ENCODE peak calls at places on chromosomes 5 and 9, in four cellular contexts. V is tibial nerve, M is PC-3, N is left ventricle myocardium inferior. L is an unnamed sample. For H3K9me3, the result is how much of the 10 kb centered on the place peaks cover.

GRCh38 chr5:145681686-145682085 is 153.5 kb downstream of the PRELID2 start:
- DNase-seq in V (peak), N (no peak), M (peak), L (peak)

GRCh38 chr9:21455320-21455719 is 15.1 kb downstream of the IFNA1 start:
- DNase-seq in M (peak), V (no peak), N (no peak), L (peak)

GRCh38 chr5:73768-74502 is 18.0 kb upstream of the PLEKHG4B start:
- DNase-seq in N (no peak), M (no peak), V (no peak), L (no peak)

GRCh38 chr9:138069731-138070456 is 192.3 kb downstream of the CACNA1B start:
- DNase-seq in V (no peak), N (no peak), M (no peak), L (no peak)

GRCh38 chr9:95425910-95426551 is 90.7 kb downstream of the PTCH1 start:
- DNase-seq in N (no peak), M (peak), V (no peak), L (no peak)

GRCh38 chr5:91144491-91145232 is 238.5 kb downstream of the ARRDC3 start:
- DNase-seq in N (no peak), V (no peak), M (no peak), L (no peak)

GRCh38 chr5:66540078-66540477 is 56.1 kb upstream of the MAST4 start:
- DNase-seq in M (no peak), N (no peak), V (no peak), L (no peak)

GRCh38 chr5:6585168-6585567 is 47.7 kb downstream of the NSUN2 start:
- DNase-seq in M (no peak), N (no peak), V (no peak), L (no peak)

GRCh38 chr9:125544988-125545651 is 161.9 kb downstream of the MAPKAP1 start:
- DNase-seq in V (no peak), N (no peak), M (peak), L (no peak)

GRCh38 chr9:91420471-91421021 is 3.1 kb downstream of the NFIL3 start:
- DNase-seq in N (no peak), V (no peak), M (no peak), L (no peak)

GRCh38 chr9:95128177-95128524 is 189.4 kb downstream of the FANCC start:
- DNase-seq in N (no peak), M (no peak), V (no peak), L (no peak)

GRCh38 chr5:142492781-142493281 is 168.0 kb upstream of the SPRY4 start:
- DNase-seq in V (no peak), N (no peak), M (no peak), L (no peak)

GRCh38 chr9:88988796-88989641 is 2.2 kb upstream of the S1PR3 start:
- DNase-seq in V (no peak), N (no peak), M (no peak), L (no peak)

GRCh38 chr9:10562581-10563343 is 50.0 kb downstream of the PTPRD start:
- DNase-seq in V (no peak), N (no peak), M (peak), L (no peak)

GRCh38 chr5:25713259-25713658 is 1068.5 kb upstream of the CDH10 start:
- DNase-seq in N (no peak), V (no peak), M (peak), L (no peak)

GRCh38 chr5:23730023-23730422 is 222.6 kb downstream of the PRDM9 start:
- DNase-seq in V (no peak), M (no peak), N (no peak), L (no peak)

GRCh38 chr5:136802382-136802781 is 437.0 kb upstream of the TRPC7 start:
- DNase-seq in M (peak), V (no peak), N (no peak), L (no peak)

GRCh38 chr5:137622850-137623249 is 113.0 kb downstream of the KLHL3 start:
- DNase-seq in M (no peak), N (peak), V (peak), L (no peak)

GRCh38 chr9:120720404-120720803 is 6.1 kb upstream of the MEGF9 start:
- DNase-seq in V (no peak), M (no peak), N (no peak), L (no peak)

GRCh38 chr5:32170303-32171170 is 3.6 kb downstream of the GOLPH3 start:
- DNase-seq in N (no peak), V (no peak), M (peak), L (no peak)

GRCh38 chr9:135281661-135282000 is 194.2 kb downstream of the OLFM1 start:
- DNase-seq in V (no peak), N (no peak), M (no peak), L (no peak)
- H3K9me3 ChIP-seq in V (under half), N (under half), M (under half), L (under half)

GRCh38 chr5:150945501-150945900 is 40.7 kb upstream of the ZNF300 start:
- DNase-seq in N (no peak), V (no peak), M (no peak), L (no peak)
- H3K9me3 ChIP-seq in N (half or more), V (under half), M (half or more), L (under half)

GRCh38 chr5:141403387-141403786 is 809 bp downstream of the PCDHGA9 start:
- DNase-seq in M (no peak), V (no peak), N (no peak), L (no peak)
- H3K9me3 ChIP-seq in M (under half), V (under half), N (half or more), L (under half)

GRCh38 chr5:150895431-150896428 is 9.1 kb downstream of the ZNF300 start:
- DNase-seq in M (no peak), N (no peak), V (no peak), L (no peak)
- H3K9me3 ChIP-seq in M (half or more), N (half or more), V (under half), L (half or more)

DNA sequence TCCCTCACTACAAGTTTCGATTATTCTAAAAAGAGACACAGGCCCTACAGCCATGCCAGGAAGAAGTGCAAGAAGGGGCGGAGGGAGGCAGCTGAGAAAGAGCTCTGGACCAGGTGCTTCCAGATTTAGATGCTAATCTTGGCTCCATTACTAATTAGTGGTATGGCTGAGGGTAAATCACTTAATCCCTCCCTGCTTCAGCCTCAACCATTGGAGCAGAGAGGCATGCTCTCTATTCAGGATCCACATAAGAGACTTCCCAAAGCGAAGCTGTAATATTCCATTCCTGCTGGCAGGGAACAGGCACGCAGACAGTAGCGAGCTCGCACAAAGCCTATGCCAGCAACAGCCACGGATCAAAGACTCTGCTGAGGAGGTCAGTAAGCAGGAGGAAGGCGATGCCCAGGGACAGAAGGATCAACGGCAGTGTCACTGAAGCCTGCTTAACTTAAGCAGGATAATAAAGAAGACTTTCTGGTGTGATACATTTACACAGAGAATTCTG is 24.2 kb downstream of the LIFR start:
- DNase-seq in N (no peak), M (no peak), V (no peak), L (no peak)
- H3K9me3 ChIP-seq in N (under half), M (under half), V (under half), L (under half)

DNA sequence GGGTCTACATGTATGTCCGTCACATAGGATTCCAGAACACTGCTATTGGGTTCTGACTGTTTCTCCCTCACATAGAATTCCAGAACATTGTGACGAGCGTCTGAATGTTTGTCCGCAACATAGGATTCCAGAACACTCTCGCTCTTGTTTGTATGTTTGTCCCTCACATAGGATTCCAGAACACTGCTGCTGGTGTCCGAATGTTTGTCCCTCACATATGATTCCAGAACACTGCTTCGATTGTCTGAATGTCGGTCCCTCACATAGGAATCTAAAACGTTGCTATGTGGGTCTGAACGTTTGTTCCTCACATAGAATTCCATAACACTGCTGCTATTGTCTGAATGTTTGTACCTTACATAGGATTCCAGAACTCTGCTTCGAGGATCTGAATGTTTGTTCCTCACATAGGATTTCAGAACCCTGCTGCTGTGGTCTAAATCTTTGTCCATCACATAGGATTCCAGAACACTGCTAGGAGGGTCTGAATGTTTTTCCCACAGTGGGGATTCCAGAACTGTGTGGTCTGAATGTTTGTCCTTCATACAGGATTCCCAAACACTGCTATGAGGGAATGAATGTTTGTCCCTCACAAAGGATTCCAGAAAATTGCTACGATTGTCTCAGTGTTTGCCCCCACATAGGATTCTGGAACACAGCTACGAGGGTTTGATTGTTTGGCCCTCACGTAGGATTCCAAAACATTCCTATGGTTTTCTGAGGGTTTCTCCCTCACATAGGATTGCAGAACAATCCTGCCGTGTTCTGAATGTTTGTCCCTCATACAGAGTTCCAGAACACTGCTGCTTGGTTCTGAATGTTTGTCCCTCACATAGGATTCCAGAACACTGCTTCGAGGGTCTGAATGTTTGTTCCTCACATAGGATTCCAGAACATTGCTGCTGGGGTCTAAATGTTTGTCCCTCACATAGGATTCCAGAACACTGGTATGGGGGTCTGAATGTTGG is 220.5 kb downstream of the FOXD4L6 start:
- DNase-seq in M (peak), N (no peak), V (no peak), L (no peak)
- H3K9me3 ChIP-seq in M (under half), N (half or more), V (under half), L (half or more)